ENCODE peak calls at places on chromosome 1, in six cellular contexts. One of them, this sample, is unnamed.
A peak's percentile ranks its signal among the peaks of the same experiment; 100 is the strongest.

GRCh38 chr1:87149166-87150065 is 179.3 kb upstream of the LMO4 start:
- DNase-seq in GM04504: peak; percentile 23
- DNase-seq in GM23248: peak; percentile 78
- DNase-seq in NAMALWA: no peak
- DNase-seq in H1: peak; percentile 43
- DNase-seq in NCI-H774: no peak
- DNase-seq in this sample: no peak

GRCh38 chr1:36567601-36568341 is 85.1 kb upstream of the CSF3R start:
- DNase-seq in GM04504: no peak
- DNase-seq in GM23248: no peak
- DNase-seq in NAMALWA: no peak
- DNase-seq in H1: no peak
- DNase-seq in NCI-H774: no peak
- DNase-seq in this sample: no peak

GRCh38 chr1:26016258-26016943 is 5.2 kb upstream of the EXTL1 start:
- DNase-seq in GM04504: no peak
- DNase-seq in GM23248: no peak
- DNase-seq in NAMALWA: no peak
- DNase-seq in H1: no peak
- DNase-seq in NCI-H774: no peak
- DNase-seq in this sample: no peak

GRCh38 chr1:174497461-174497860 is 49.7 kb downstream of the GPR52 start:
- DNase-seq in GM04504: no peak
- DNase-seq in GM23248: no peak
- DNase-seq in NAMALWA: no peak
- DNase-seq in H1: no peak
- DNase-seq in NCI-H774: no peak
- DNase-seq in this sample: no peak

GRCh38 chr1:27549807-27550408 is 54.0 kb downstream of the AHDC1 start:
- DNase-seq in GM04504: no peak
- DNase-seq in GM23248: no peak
- DNase-seq in NAMALWA: no peak
- DNase-seq in H1: no peak
- DNase-seq in NCI-H774: no peak
- DNase-seq in this sample: no peak

GRCh38 chr1:40820251-40820797 is 36.7 kb downstream of the KCNQ4 start:
- DNase-seq in GM04504: no peak
- DNase-seq in GM23248: no peak
- DNase-seq in NAMALWA: no peak
- DNase-seq in H1: no peak
- DNase-seq in NCI-H774: no peak
- DNase-seq in this sample: no peak

GRCh38 chr1:224266105-224266935 is 63.7 kb downstream of the NVL start:
- DNase-seq in GM04504: no peak
- DNase-seq in GM23248: no peak
- DNase-seq in NAMALWA: no peak
- DNase-seq in H1: no peak
- DNase-seq in NCI-H774: no peak
- DNase-seq in this sample: no peak

GRCh38 chr1:154237880-154238506 is 17.2 kb downstream of the UBAP2L start:
- DNase-seq in GM04504: no peak
- DNase-seq in GM23248: no peak
- DNase-seq in NAMALWA: no peak
- DNase-seq in H1: no peak
- DNase-seq in NCI-H774: no peak
- DNase-seq in this sample: no peak

GRCh38 chr1:224922404-224923164 is 6.9 kb upstream of the DNAH14 start:
- DNase-seq in GM04504: peak; percentile 3
- DNase-seq in GM23248: peak; percentile 54
- DNase-seq in NAMALWA: peak; percentile 39
- DNase-seq in H1: no peak
- DNase-seq in NCI-H774: peak; percentile 73
- DNase-seq in this sample: no peak

GRCh38 chr1:69433073-69433472 is 134.6 kb upstream of the LRRC7 start:
- DNase-seq in GM04504: no peak
- DNase-seq in GM23248: no peak
- DNase-seq in NAMALWA: no peak
- DNase-seq in H1: no peak
- DNase-seq in NCI-H774: no peak
- DNase-seq in this sample: no peak

GRCh38 chr1:28756846-28757245 is 20.1 kb downstream of the YTHDF2 start:
- DNase-seq in GM04504: no peak
- DNase-seq in GM23248: no peak
- DNase-seq in NAMALWA: peak; percentile 27
- DNase-seq in H1: no peak
- DNase-seq in NCI-H774: no peak
- DNase-seq in this sample: no peak

GRCh38 chr1:240232548-240232947 is 140.9 kb downstream of the FMN2 start:
- DNase-seq in GM04504: peak; percentile 52
- DNase-seq in GM23248: peak; percentile 87
- DNase-seq in NAMALWA: no peak
- DNase-seq in H1: no peak
- DNase-seq in NCI-H774: no peak
- DNase-seq in this sample: no peak

This sample was measured in iPS DF 6.9.